ENCODE peak calls at places on chromosomes 6 and 20, in eight cellular contexts. J is SK-N-SH, V is HL-60, G is lower leg skin, O is AG04450, Q is fibroblast of the aortic adventitia, K is OCI-LY7, F is tibial nerve. W is an unnamed sample.

GRCh38 chr6:166540631-166541331 is 45.7 kb downstream of the RAMACL start:
- DNase-seq in J (no peak), V (no peak), G (peak; percentile 81), O (no peak), Q (peak; percentile 33), K (no peak), F (peak; percentile 24), W (no peak)

GRCh38 chr6:132964101-132964867 is 149.9 kb downstream of the RPS12 start:
- DNase-seq in J (peak; percentile 29), V (no peak), G (no peak), O (no peak), Q (peak; percentile 18), K (no peak), F (no peak), W (peak; percentile 54)

GRCh38 chr6:30646450-30647038 is 389 bp upstream of the C6orf136 start:
- DNase-seq in J (peak; percentile 45), V (no peak), G (no peak), O (no peak), Q (no peak), K (no peak), F (peak; percentile 78), W (no peak)

GRCh38 chr20:7571521-7572065 is 368.7 kb downstream of the HAO1 start:
- DNase-seq in J (no peak), V (no peak), G (no peak), O (no peak), Q (peak; percentile 24), K (no peak), F (no peak), W (no peak)

GRCh38 chr6:35063701-35064507 is 77.2 kb downstream of the TCP11 start:
- DNase-seq in J (no peak), V (no peak), G (no peak), O (no peak), Q (no peak), K (no peak), F (no peak), W (no peak)

GRCh38 chr6:33672808-33673207 is 38.7 kb downstream of the UQCC2 start:
- DNase-seq in J (peak; percentile 65), V (peak; percentile 51), G (no peak), O (peak; percentile 78), Q (peak; percentile 96), K (peak; percentile 43), F (peak; percentile 92), W (peak; percentile 87)

GRCh38 chr6:15956205-15957106 is 172.4 kb upstream of the MYLIP start:
- DNase-seq in J (no peak), V (no peak), G (no peak), O (no peak), Q (no peak), K (no peak), F (peak; percentile 55), W (no peak)

GRCh38 chr6:36524871-36525270 is 22.4 kb downstream of the STK38 start:
- DNase-seq in J (no peak), V (no peak), G (no peak), O (no peak), Q (no peak), K (no peak), F (no peak), W (no peak)

GRCh38 chr20:1389703-1390385 is 3.0 kb downstream of the FKBP1A start:
- DNase-seq in J (no peak), V (no peak), G (peak; percentile 78), O (no peak), Q (peak; percentile 88), K (no peak), F (no peak), W (no peak)

GRCh38 chr6:111534366-111534765 is 51.3 kb upstream of the REV3L start:
- DNase-seq in J (no peak), V (peak; percentile 25), G (no peak), O (no peak), Q (no peak), K (no peak), F (peak; percentile 53), W (peak; percentile 85)

GRCh38 chr6:72374864-72375263 is 247.0 kb upstream of the KCNQ5 start:
- DNase-seq in J (no peak), V (no peak), G (no peak), O (no peak), Q (no peak), K (no peak), F (no peak), W (no peak)

GRCh38 chr6:139240161-139241010 is 51.4 kb downstream of the TXLNB start:
- DNase-seq in J (no peak), V (no peak), G (no peak), O (peak; percentile 89), Q (peak; percentile 92), K (no peak), F (no peak), W (no peak)

GRCh38 chr20:1062334-1063015 is 55.9 kb upstream of the PSMF1 start:
- DNase-seq in J (no peak), V (no peak), G (no peak), O (no peak), Q (no peak), K (no peak), F (no peak), W (no peak)

GRCh38 chr6:106300020-106300772 is 25.4 kb downstream of the ATG5 start:
- DNase-seq in J (no peak), V (no peak), G (no peak), O (no peak), Q (no peak), K (no peak), F (no peak), W (no peak)

GRCh38 chr6:155274106-155274505 is 10.3 kb downstream of the CLDN20 start:
- DNase-seq in J (no peak), V (no peak), G (no peak), O (no peak), Q (peak; percentile 34), K (no peak), F (no peak), W (no peak)

GRCh38 chr20:10671850-10672578 is 1.8 kb downstream of the JAG1 start:
- DNase-seq in J (peak; percentile 48), V (no peak), G (peak; percentile 96), O (no peak), Q (peak; percentile 73), K (no peak), F (peak; percentile 62), W (no peak)

GRCh38 chr20:10671221-10671849 is 2.5 kb downstream of the JAG1 start:
- DNase-seq in J (peak; percentile 71), V (peak; percentile 94), G (no peak), O (peak; percentile 90), Q (peak; percentile 96), K (peak; percentile 28), F (peak; percentile 84), W (peak; percentile 77)

GRCh38 chr20:10668677-10669368 is 5.0 kb downstream of the JAG1 start:
- DNase-seq in J (no peak), V (no peak), G (no peak), O (no peak), Q (peak; percentile 39), K (no peak), F (no peak), W (no peak)

GRCh38 chr20:10669843-10670446 is 3.9 kb downstream of the JAG1 start:
- DNase-seq in J (no peak), V (no peak), G (peak; percentile 52), O (no peak), Q (no peak), K (no peak), F (no peak), W (no peak)

DNA sequence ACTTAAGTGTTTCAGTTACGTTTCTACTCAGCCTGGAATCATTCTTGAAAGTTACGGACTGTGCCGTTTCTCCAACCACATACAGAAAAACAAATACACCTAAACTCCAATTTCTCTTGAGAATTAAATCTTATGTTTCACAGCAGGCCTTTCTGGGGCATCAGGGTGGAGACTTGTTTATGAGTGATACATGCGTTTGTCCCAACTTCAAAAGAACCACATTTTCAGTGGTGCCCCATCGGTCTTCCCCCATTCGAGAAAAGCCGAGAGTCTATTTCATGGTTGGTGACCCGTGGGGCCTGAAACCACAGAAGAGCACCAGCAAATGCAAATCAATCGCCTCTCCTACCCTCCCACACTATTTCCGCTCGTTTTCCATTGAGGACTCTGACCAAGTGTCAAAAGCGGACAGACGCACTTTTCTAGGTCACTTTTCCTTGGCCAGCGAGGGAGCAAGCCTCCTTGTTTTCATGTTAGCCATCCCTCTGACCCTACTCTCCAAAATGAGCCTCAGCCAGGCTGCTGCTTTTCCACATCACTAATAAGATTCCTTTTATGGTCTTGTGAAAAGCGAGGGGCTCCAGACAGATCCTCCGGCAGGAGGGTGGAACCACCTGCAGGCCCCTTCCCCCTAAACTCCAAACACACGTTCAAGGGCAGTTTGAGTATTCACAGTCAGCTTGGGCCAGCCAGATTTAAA is 3.1 kb downstream of the JAG1 start:
- DNase-seq in J (no peak), V (no peak), G (no peak), O (no peak), Q (peak; percentile 56), K (peak; percentile 57), F (no peak), W (no peak)
- H3K4me3 ChIP-seq in J (peak overlapping the region; percentile 89), V (no peak overlapping the region), G (peak overlapping the region; percentile 78), O (peak overlapping the region; percentile 88), Q (peak overlapping the region; percentile 76), K (peak overlapping the region; percentile 31), F (peak overlapping the region; percentile 70), W (no peak overlapping the region)

GRCh38 chr6:126888727-126889725 is 229.4 kb upstream of the RSPO3 start:
- DNase-seq in J (no peak), V (no peak), G (no peak), O (no peak), Q (no peak), K (no peak), F (no peak), W (no peak)
- TF ChIP-seq CTCF in J (no peak), V (no peak), G (no peak), O (no peak), Q (no peak), K (no peak), F (no peak), W (no peak)

GRCh38 chr20:35292504-35293285 is 470 bp upstream of the FAM83C start:
- DNase-seq in J (no peak), V (no peak), G (no peak), O (no peak), Q (no peak), K (no peak), F (no peak), W (no peak)
- H3K4me3 ChIP-seq in J (no peak overlapping the region), V (no peak overlapping the region), G (no peak overlapping the region), O (no peak overlapping the region), Q (no peak overlapping the region), K (no peak overlapping the region), F (no peak overlapping the region), W (no peak overlapping the region)

GRCh38 chr20:21029356-21029755 is 76.8 kb downstream of the LINC00237 start:
- DNase-seq in J (no peak), V (no peak), G (no peak), O (no peak), Q (no peak), K (no peak), F (no peak), W (no peak)

GRCh38 chr20:21028921-21029320 is 77.2 kb downstream of the LINC00237 start:
- DNase-seq in J (no peak), V (no peak), G (no peak), O (no peak), Q (no peak), K (no peak), F (no peak), W (no peak)

GRCh38 chr20:21026951-21027350 is 79.2 kb downstream of the LINC00237 start:
- DNase-seq in J (no peak), V (no peak), G (no peak), O (no peak), Q (no peak), K (no peak), F (no peak), W (no peak)

GRCh38 chr20:21028436-21028835 is 77.7 kb downstream of the LINC00237 start:
- DNase-seq in J (no peak), V (no peak), G (no peak), O (no peak), Q (no peak), K (no peak), F (no peak), W (no peak)

GRCh38 chr20:21027569-21027968 is 78.6 kb downstream of the LINC00237 start:
- DNase-seq in J (peak; percentile 52), V (peak; percentile 10), G (no peak), O (no peak), Q (no peak), K (no peak), F (no peak), W (no peak)
- TF ChIP-seq CTCF in J (peak; percentile 34), V (peak; percentile 14), G (no peak), O (peak; percentile 2), Q (peak; percentile 5), K (no peak), F (no peak), W (no peak)